ENCODE peak calls at places on chromosomes 6 and 20, in five cellular contexts. Q is hepatocyte, P is RWPE1, Z is OCI-LY7, H is transverse colon. T is an unnamed sample.
A peak's percentile ranks its signal among the peaks of the same experiment; 100 is the strongest.

GRCh38 chr6:135940783-135941182 is 89.3 kb downstream of the PDE7B start:
- DNase-seq in P (no peak), Q (no peak), Z (no peak), H (no peak), T (no peak)

GRCh38 chr6:7765575-7766325 is 39.9 kb downstream of the BMP6 start:
- DNase-seq in P (no peak), H (no peak), Q (no peak), Z (no peak), T (no peak)

GRCh38 chr20:51359947-51360346 is 182.6 kb downstream of the NFATC2 start:
- DNase-seq in H (no peak), P (no peak), Z (no peak), Q (no peak), T (no peak)

GRCh38 chr6:137277971-137278602 is 58.9 kb upstream of the IFNGR1 start:
- DNase-seq in H (no peak), Q (peak; percentile 45), Z (no peak), P (peak; percentile 26), T (peak; percentile 88)

GRCh38 chr6:44238687-44239350 is 8.1 kb upstream of the HSP90AB1 start:
- DNase-seq in Q (no peak), P (no peak), H (no peak), Z (no peak), T (no peak)

GRCh38 chr6:75863001-75863400 is 114.0 kb downstream of the MYO6 start:
- DNase-seq in H (no peak), Z (no peak), P (no peak), Q (no peak), T (no peak)

GRCh38 chr6:117396228-117396627 is 29.5 kb downstream of the ROS1 start:
- DNase-seq in Z (no peak), Q (no peak), P (no peak), H (no peak), T (no peak)

GRCh38 chr20:47152078-47152477 is 204.4 kb downstream of the ZMYND8 start:
- DNase-seq in Q (peak; percentile 45), Z (no peak), H (no peak), P (no peak), T (no peak)

GRCh38 chr6:37741757-37742400 is 44.2 kb upstream of the MDGA1 start:
- DNase-seq in Z (no peak), Q (peak; percentile 41), H (peak; percentile 31), P (no peak), T (no peak)

GRCh38 chr20:45946149-45946970 is 11.9 kb downstream of the PCIF1 start:
- DNase-seq in H (peak; percentile 54), Z (no peak), P (peak; percentile 53), Q (peak; percentile 55), T (no peak)

GRCh38 chr20:10264166-10264558 is 45.5 kb downstream of the SNAP25 start:
- DNase-seq in H (no peak), Q (no peak), Z (no peak), P (no peak), T (no peak)

GRCh38 chr6:124655856-124656255 is 306.4 kb upstream of the RNF217 start:
- DNase-seq in H (no peak), Z (no peak), P (no peak), Q (no peak), T (no peak)

GRCh38 chr6:26016326-26017275 is 54.0 kb downstream of the TRIM38 start:
- DNase-seq in Q (no peak), H (no peak), Z (no peak), P (no peak), T (no peak)

GRCh38 chr6:26020983-26021349 is 58.4 kb downstream of the TRIM38 start:
- DNase-seq in Q (peak; percentile 65), Z (no peak), P (peak; percentile 15), H (peak; percentile 67), T (no peak)

GRCh38 chr6:26020291-26020982 is 57.8 kb downstream of the TRIM38 start:
- DNase-seq in P (peak; percentile 97), Q (peak; percentile 84), Z (peak; percentile 93), H (peak; percentile 87), T (no peak)

GRCh38 chr6:26019261-26019845 is 56.8 kb downstream of the TRIM38 start:
- DNase-seq in P (no peak), Z (no peak), H (no peak), Q (no peak), T (no peak)

DNA sequence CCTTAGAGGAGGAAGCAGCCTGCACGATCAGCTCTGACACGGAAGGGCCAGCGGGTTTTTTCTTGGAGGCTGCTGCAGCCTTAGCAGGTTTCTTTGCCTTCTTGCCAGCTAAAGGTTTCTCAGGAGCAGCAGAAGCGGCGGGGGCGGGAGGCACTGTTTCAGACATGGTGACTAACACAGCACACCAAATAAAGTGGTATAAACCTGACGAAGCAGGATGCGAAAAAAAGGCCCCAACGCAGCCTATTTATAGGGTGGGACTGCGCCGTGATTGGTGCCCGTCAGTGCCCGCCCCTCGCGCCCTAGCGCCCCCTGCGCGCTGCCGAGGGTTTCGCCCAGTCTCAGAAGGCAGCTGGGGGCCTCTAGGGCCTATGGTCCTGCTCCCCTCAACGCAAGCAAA is 55.0 kb downstream of the TRIM38 start:
- DNase-seq in Z (peak; percentile 72), Q (no peak), H (peak; percentile 42), P (peak; percentile 81), T (no peak)
- TF ChIP-seq CTCF in Z (peak; percentile 58), Q (no peak), H (no peak), P (peak; percentile 56), T (peak; percentile 78)

GRCh38 chr6:109456283-109456583 is 661 bp upstream of the MICAL1 start:
- DNase-seq in Q (no peak), H (no peak), P (no peak), Z (no peak), T (no peak)
- TF ChIP-seq CTCF in Q (no peak), H (no peak), P (no peak), Z (peak; percentile 4), T (no peak)

GRCh38 chr6:13538084-13538483 is 36.3 kb upstream of the SIRT5 start:
- DNase-seq in P (peak; percentile 70), Z (peak; percentile 69), Q (peak; percentile 59), H (no peak), T (no peak)
- TF ChIP-seq CTCF in P (peak; percentile 32), Z (peak; percentile 85), Q (peak; percentile 46), H (peak; percentile 52), T (peak; percentile 29)

GRCh38 chr6:13574149-13574570 is 241 bp upstream of the SIRT5 start:
- DNase-seq in P (peak; percentile 99), Z (peak; percentile 98), Q (peak; percentile 98), H (peak; percentile 94), T (peak; percentile 77)
- TF ChIP-seq CTCF in P (peak; percentile 71), Z (peak; percentile 64), Q (peak; percentile 66), H (no peak), T (no peak)

GRCh38 chr6:129240492-129240853 is 357.5 kb downstream of the LAMA2 start:
- DNase-seq in H (no peak), Z (no peak), Q (no peak), P (no peak), T (no peak)
- TF ChIP-seq CTCF in H (no peak), Z (no peak), Q (no peak), P (no peak), T (no peak)